ENCODE peak calls at places on chromosome 12, in six cellular contexts. E, L, X, P, K and F are unnamed samples.

GRCh38 chr12:3250576-3250975 is 173.4 kb downstream of the TSPAN9 start:
- DNase-seq in P (no peak), L (no peak), X (no peak), E (peak; percentile 93), K (peak; percentile 80), F (no peak)

GRCh38 chr12:55840581-55841351 is 2.0 kb downstream of the MMP19 start:
- DNase-seq in P (no peak), K (no peak), E (no peak), L (no peak), X (no peak), F (no peak)

GRCh38 chr12:106122004-106122403 is 16.8 kb downstream of the NUAK1 start:
- DNase-seq in L (no peak), E (no peak), K (no peak), X (no peak), P (no peak), F (no peak)

GRCh38 chr12:119397540-119397939 is 63.0 kb downstream of the CCDC60 start:
- DNase-seq in K (no peak), E (no peak), L (no peak), X (no peak), P (no peak), F (no peak)

GRCh38 chr12:2804390-2805145 is 7.9 kb upstream of the ITFG2 start:
- DNase-seq in P (no peak), K (peak; percentile 76), L (no peak), X (no peak), E (peak; percentile 73), F (no peak)

GRCh38 chr12:82326905-82327503 is 31.2 kb downstream of the CCDC59 start:
- DNase-seq in E (no peak), P (no peak), L (no peak), K (no peak), X (no peak), F (no peak)

GRCh38 chr12:86389949-86390348 is 133.8 kb upstream of the MGAT4C start:
- DNase-seq in X (no peak), P (no peak), K (no peak), L (peak; percentile 13), E (no peak), F (no peak)

GRCh38 chr12:66131067-66131688 is 628 bp upstream of the LLPH start:
- DNase-seq in X (no peak), L (no peak), K (no peak), E (no peak), P (no peak), F (no peak)

GRCh38 chr12:79685068-79685467 is 5.7 kb downstream of the PAWR start:
- DNase-seq in P (no peak), L (no peak), E (no peak), K (no peak), X (no peak), F (no peak)

GRCh38 chr12:119479121-119479561 is 114.4 kb upstream of the TMEM233 start:
- DNase-seq in L (no peak), P (no peak), E (no peak), K (no peak), X (no peak), F (no peak)

GRCh38 chr12:57800965-57801364 is 17.6 kb downstream of the AVIL start:
- DNase-seq in K (no peak), X (no peak), E (no peak), L (no peak), P (no peak), F (no peak)

GRCh38 chr12:58917699-58918334 is 2.5 kb downstream of the LRIG3 start:
- DNase-seq in E (no peak), P (no peak), K (no peak), X (no peak), L (no peak), F (no peak)

GRCh38 chr12:131065279-131065678 is 111.6 kb downstream of the ADGRD1 start:
- DNase-seq in L (no peak), P (no peak), K (no peak), X (peak; percentile 9), E (peak; percentile 33), F (no peak)

GRCh38 chr12:55652352-55652751 is 15.7 kb downstream of the OR10P1 start:
- DNase-seq in L (no peak), K (no peak), P (no peak), E (no peak), X (no peak), F (no peak)

GRCh38 chr12:56522486-56523193 is 1.0 kb downstream of the RBMS2 start:
- DNase-seq in P (no peak), E (no peak), K (no peak), X (no peak), L (no peak), F (no peak)

GRCh38 chr12:66799548-66799947 is 120.7 kb upstream of the GRIP1 start:
- DNase-seq in X (no peak), E (no peak), L (no peak), P (no peak), K (no peak), F (no peak)

GRCh38 chr12:104956870-104957301 is 1.2 kb downstream of the SLC41A2 start:
- DNase-seq in K (no peak), L (no peak), X (no peak), P (no peak), E (no peak), F (no peak)

GRCh38 chr12:104958946-104959841 is 1.1 kb upstream of the SLC41A2 start:
- DNase-seq in E (no peak), L (no peak), X (no peak), K (no peak), P (no peak), F (no peak)

GRCh38 chr12:104957388-104958008 is 592 bp downstream of the SLC41A2 start:
- DNase-seq in P (no peak), E (no peak), K (peak; percentile 18), X (no peak), L (no peak), F (no peak)

GRCh38 chr12:104960464-104960863 is 2.4 kb upstream of the SLC41A2 start:
- DNase-seq in X (no peak), P (no peak), E (no peak), K (no peak), L (no peak), F (no peak)

DNA sequence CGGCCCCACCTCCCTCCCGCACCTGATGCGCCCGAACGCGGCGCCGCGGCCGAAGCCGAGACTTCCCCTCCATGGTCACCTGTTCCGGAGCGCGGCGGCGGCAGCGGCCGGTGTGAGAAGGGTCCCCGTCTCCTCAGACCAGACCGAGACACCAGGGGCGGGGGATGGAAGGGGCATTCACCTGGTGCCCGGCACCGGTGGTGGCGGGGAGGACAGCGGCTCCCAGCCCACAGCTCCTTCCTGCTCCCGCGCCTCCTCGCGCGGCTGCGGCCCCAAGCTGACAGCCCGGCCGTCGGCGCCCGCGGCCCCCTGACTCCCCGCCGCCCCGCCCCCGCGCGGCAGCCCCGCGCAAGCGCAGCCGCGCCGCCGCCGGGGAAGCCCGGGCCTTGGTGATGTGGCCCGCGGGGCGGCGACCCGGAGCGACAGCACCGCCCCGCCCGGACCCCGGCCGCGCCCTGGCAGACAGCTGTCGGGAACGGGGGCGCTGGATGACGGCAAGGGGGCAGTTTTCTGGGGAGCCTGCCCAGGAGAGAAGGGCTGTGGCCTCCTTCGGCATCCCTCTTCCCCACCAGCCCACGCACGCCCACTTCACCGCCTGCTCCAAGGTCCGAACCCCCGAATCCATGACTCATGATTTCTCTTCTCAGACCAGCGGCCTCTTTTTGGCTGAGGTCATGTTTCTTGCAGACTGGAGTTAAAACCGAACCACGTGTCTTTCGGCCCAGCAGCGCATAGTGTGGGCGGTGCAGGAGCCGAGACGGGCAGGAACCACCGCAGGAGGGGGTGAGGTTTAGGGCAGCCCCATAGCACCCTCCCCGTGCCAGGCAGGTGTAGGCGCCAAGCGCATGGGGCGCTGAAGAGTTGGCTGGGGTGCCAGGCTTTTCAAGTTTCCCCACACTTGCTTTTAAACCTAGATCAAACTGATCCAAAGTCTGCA is at the start of gene SLC41A2:
- DNase-seq in E (peak; percentile 76), X (peak; percentile 90), P (peak; percentile 89), K (peak; percentile 63), L (peak; percentile 66), F (peak; percentile 87)
- TF ChIP-seq CTCF in E (peak; percentile 52), X (no peak), P (peak; percentile 10), K (peak; percentile 49), L (no peak), F (no peak)

DNA sequence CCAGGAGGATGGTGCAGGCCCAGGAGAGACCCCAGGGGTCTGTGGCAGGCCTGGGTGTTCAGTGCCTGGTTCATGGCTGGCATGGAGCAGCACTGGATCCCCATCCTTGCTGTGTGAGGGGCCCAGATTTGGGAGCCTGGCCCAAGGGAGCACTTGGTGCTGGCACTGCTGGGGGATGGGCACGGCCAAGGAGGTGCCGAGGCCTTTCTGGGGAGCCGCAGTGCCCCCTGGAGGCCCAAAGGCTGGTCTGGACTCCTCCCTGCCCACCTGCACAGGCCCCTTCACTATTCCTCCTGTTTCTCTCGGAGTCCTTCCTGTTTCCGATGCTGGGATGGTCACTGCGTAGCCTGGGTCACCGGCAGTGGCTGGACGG is 48.6 kb downstream of the LRCOL1 start:
- DNase-seq in E (no peak), X (no peak), P (no peak), L (peak; percentile 62), K (no peak), F (no peak)
- TF ChIP-seq CTCF in E (peak; percentile 23), X (no peak), P (no peak), L (peak; percentile 79), K (peak; percentile 32), F (no peak)

GRCh38 chr12:62584619-62585018 is 118.0 kb downstream of the MON2 start:
- DNase-seq in P (no peak), X (no peak), K (no peak), E (no peak), L (no peak), F (no peak)

GRCh38 chr12:62586850-62587249 is 120.2 kb downstream of the MON2 start:
- DNase-seq in X (no peak), E (no peak), K (no peak), P (no peak), L (no peak), F (no peak)

GRCh38 chr12:62576503-62576902 is 109.9 kb downstream of the MON2 start:
- DNase-seq in E (no peak), K (no peak), P (no peak), L (no peak), X (no peak), F (no peak)

GRCh38 chr12:62581288-62582064 is 114.8 kb downstream of the MON2 start:
- DNase-seq in E (no peak), K (peak; percentile 26), X (no peak), L (no peak), P (no peak), F (no peak)

DNA sequence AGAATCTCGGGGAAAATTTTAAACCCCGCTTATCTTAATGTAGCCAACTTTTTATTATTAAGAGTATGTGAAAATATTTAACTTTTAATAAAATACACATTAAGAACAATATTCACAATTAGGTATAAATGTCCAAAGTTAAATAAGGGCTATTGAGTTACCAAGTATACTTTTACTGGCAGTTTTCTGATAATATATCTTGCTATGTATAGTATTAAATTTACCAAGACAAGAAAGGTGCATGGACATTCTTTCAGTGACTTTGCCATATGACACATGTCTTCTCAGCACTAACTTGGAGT is 115.4 kb downstream of the MON2 start:
- DNase-seq in L (no peak), X (no peak), P (no peak), E (no peak), K (no peak), F (no peak)
- TF ChIP-seq CTCF in L (no peak), X (peak; percentile 0), P (no peak), E (no peak), K (peak; percentile 3), F (peak; percentile 30)

DNA sequence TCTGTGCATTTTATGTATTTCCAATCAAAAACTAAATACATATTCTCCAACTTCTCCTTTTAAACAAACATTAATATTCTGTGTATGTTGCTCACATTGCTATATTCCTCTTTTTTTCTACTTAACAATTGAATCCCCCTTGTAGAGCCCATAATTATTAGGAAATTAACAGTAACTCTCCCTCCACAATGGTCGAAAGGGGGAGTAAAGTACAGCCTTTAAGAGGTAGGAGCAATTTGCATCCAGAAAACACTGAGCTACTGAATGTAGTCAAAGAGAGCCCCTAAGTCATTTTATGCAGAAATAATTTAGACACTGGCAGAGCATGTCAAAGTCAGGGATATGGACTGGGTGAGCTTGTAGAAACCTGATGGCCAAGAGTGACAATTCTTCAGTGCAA is 57.2 kb upstream of the SCN8A start:
- DNase-seq in E (no peak), X (no peak), P (no peak), L (no peak), K (no peak), F (no peak)
- TF ChIP-seq CTCF in E (no peak), X (no peak), P (no peak), L (peak; percentile 20), K (no peak), F (no peak)